ENCODE peak calls at places on chromosomes 12 and 14, in four cellular contexts. Y is CD8-positive, alpha-beta memory T cell; X is stimulated activated effector memory CD8-positive, alpha-beta T cell treated with anti-CD3 and anti-CD28 coated beads, Interleukin-12 subunit alpha, Interleukin-12 subunit beta, amount 100 ng/mL, for 72 hours; K is NCI-H1105 treated with DMSO at 0.1 percent for 48 hours. G is an unnamed sample.

GRCh38 chr14:68522510-68523325 is 270.1 kb downstream of the ZFP36L1 start:
- DNase-seq in K (peak; percentile 65), Y (no peak), X (no peak), G (no peak)

GRCh38 chr12:25692115-25693035 is 139.3 kb upstream of the LMNTD1 start:
- DNase-seq in X (no peak), Y (no peak), K (no peak), G (no peak)

GRCh38 chr12:32140867-32141266 is 34.2 kb downstream of the BICD1 start:
- DNase-seq in X (no peak), Y (no peak), K (no peak), G (no peak)

GRCh38 chr12:253116-253831 is 9.4 kb downstream of the SLC6A13 start:
- DNase-seq in K (no peak), X (no peak), Y (no peak), G (no peak)

GRCh38 chr12:132818562-132818961 is 10.1 kb downstream of the GOLGA3 start:
- DNase-seq in X (no peak), Y (no peak), K (no peak), G (no peak)

GRCh38 chr12:28040251-28040650 is 67.7 kb upstream of the PTHLH start:
- DNase-seq in Y (no peak), K (no peak), X (no peak), G (no peak)

GRCh38 chr12:118498171-118498570 is 121.8 kb downstream of the SUDS3 start:
- DNase-seq in Y (no peak), K (no peak), X (no peak), G (no peak)

GRCh38 chr14:23639891-23640523 is 3.8 kb downstream of the DHRS2 start:
- DNase-seq in Y (no peak), K (no peak), X (no peak), G (no peak)

GRCh38 chr12:44317651-44318126 is 481.8 kb downstream of the TMEM117 start:
- DNase-seq in Y (no peak), K (peak; percentile 67), X (no peak), G (peak; percentile 61)

GRCh38 chr14:104770851-104771272 is 17.9 kb downstream of the SIVA1 start:
- DNase-seq in Y (no peak), X (no peak), K (no peak), G (peak; percentile 30)

G was measured in SK-MEL-5.